ENCODE peak calls at places on chromosomes 2 and 18, in six cellular contexts. One of them, this sample, is unnamed.
A peak's percentile ranks its signal among the peaks of the same experiment; 100 is the strongest.

GRCh38 chr2:205914736-205915510 is 171.1 kb downstream of the INO80D start:
- DNase-seq in endodermal cell: no peak
- DNase-seq in heart right ventricle: no peak
- DNase-seq in neural progenitor cell: no peak
- DNase-seq in fibroblast of lung: no peak
- DNase-seq in tibial nerve: no peak
- DNase-seq in this sample: no peak

GRCh38 chr18:23428821-23429220 is 24.3 kb upstream of the RIOK3 start:
- DNase-seq in endodermal cell: no peak
- DNase-seq in heart right ventricle: no peak
- DNase-seq in neural progenitor cell: no peak
- DNase-seq in fibroblast of lung: no peak
- DNase-seq in tibial nerve: no peak
- DNase-seq in this sample: no peak

GRCh38 chr2:216879727-216880508 is 20.1 kb upstream of the TNP1 start:
- DNase-seq in endodermal cell: no peak
- DNase-seq in heart right ventricle: no peak
- DNase-seq in neural progenitor cell: no peak
- DNase-seq in fibroblast of lung: no peak
- DNase-seq in tibial nerve: no peak
- DNase-seq in this sample: no peak

GRCh38 chr2:136651611-136652010 is 113.7 kb upstream of the THSD7B start:
- DNase-seq in endodermal cell: no peak
- DNase-seq in heart right ventricle: no peak
- DNase-seq in neural progenitor cell: no peak
- DNase-seq in fibroblast of lung: no peak
- DNase-seq in tibial nerve: no peak
- DNase-seq in this sample: no peak

GRCh38 chr2:216560695-216561370 is 62.2 kb downstream of the RPL37A start:
- DNase-seq in endodermal cell: no peak
- DNase-seq in heart right ventricle: no peak
- DNase-seq in neural progenitor cell: no peak
- DNase-seq in fibroblast of lung: peak; percentile 64
- DNase-seq in tibial nerve: no peak
- DNase-seq in this sample: peak; percentile 44

GRCh38 chr2:148052687-148053086 is 31.8 kb downstream of the MBD5 start:
- DNase-seq in endodermal cell: no peak
- DNase-seq in heart right ventricle: no peak
- DNase-seq in neural progenitor cell: no peak
- DNase-seq in fibroblast of lung: no peak
- DNase-seq in tibial nerve: no peak
- DNase-seq in this sample: no peak

GRCh38 chr2:100975521-100975785 is 26.6 kb upstream of the RPL31 start:
- DNase-seq in endodermal cell: no peak
- DNase-seq in heart right ventricle: no peak
- DNase-seq in neural progenitor cell: no peak
- DNase-seq in fibroblast of lung: no peak
- DNase-seq in tibial nerve: no peak
- DNase-seq in this sample: peak; percentile 60

GRCh38 chr18:35974181-35974580 is 1.7 kb downstream of the RMP24 start:
- DNase-seq in endodermal cell: no peak
- DNase-seq in heart right ventricle: no peak
- DNase-seq in neural progenitor cell: no peak
- DNase-seq in fibroblast of lung: no peak
- DNase-seq in tibial nerve: no peak
- DNase-seq in this sample: no peak

GRCh38 chr2:185202928-185203327 is 535.7 kb upstream of the FSIP2 start:
- DNase-seq in endodermal cell: no peak
- DNase-seq in heart right ventricle: no peak
- DNase-seq in neural progenitor cell: no peak
- DNase-seq in fibroblast of lung: no peak
- DNase-seq in tibial nerve: no peak
- DNase-seq in this sample: no peak

GRCh38 chr2:230969673-230970015 is 26.3 kb upstream of the SPATA3 start:
- DNase-seq in endodermal cell: no peak
- DNase-seq in heart right ventricle: no peak
- DNase-seq in neural progenitor cell: no peak
- DNase-seq in fibroblast of lung: no peak
- DNase-seq in tibial nerve: no peak
- DNase-seq in this sample: no peak

GRCh38 chr18:74454279-74454741 is 2.8 kb downstream of the DIPK1C start:
- DNase-seq in endodermal cell: no peak
- DNase-seq in heart right ventricle: no peak
- DNase-seq in neural progenitor cell: peak; percentile 46
- DNase-seq in fibroblast of lung: no peak
- DNase-seq in tibial nerve: no peak
- DNase-seq in this sample: no peak

GRCh38 chr18:23964282-23965238 is 50.0 kb upstream of the TTC39C start:
- DNase-seq in endodermal cell: no peak
- DNase-seq in heart right ventricle: no peak
- DNase-seq in neural progenitor cell: no peak
- DNase-seq in fibroblast of lung: no peak
- DNase-seq in tibial nerve: no peak
- DNase-seq in this sample: no peak

GRCh38 chr2:20603791-20604190 is 47.1 kb downstream of the HS1BP3 start:
- DNase-seq in endodermal cell: peak; percentile 41
- DNase-seq in heart right ventricle: no peak
- DNase-seq in neural progenitor cell: no peak
- DNase-seq in fibroblast of lung: no peak
- DNase-seq in tibial nerve: peak; percentile 9
- DNase-seq in this sample: no peak

GRCh38 chr2:9296559-9296958 is 89.9 kb downstream of the ASAP2 start:
- DNase-seq in endodermal cell: no peak
- DNase-seq in heart right ventricle: no peak
- DNase-seq in neural progenitor cell: no peak
- DNase-seq in fibroblast of lung: no peak
- DNase-seq in tibial nerve: no peak
- DNase-seq in this sample: no peak

GRCh38 chr2:156334496-156335478 is 2.3 kb upstream of the NR4A2 start:
- DNase-seq in endodermal cell: peak; percentile 89
- DNase-seq in heart right ventricle: peak; percentile 97
- DNase-seq in neural progenitor cell: peak; percentile 76
- DNase-seq in fibroblast of lung: peak; percentile 96
- DNase-seq in tibial nerve: peak; percentile 90
- DNase-seq in this sample: peak; percentile 95

GRCh38 chr2:32425719-32426141 is 68.9 kb downstream of the BIRC6 start:
- DNase-seq in endodermal cell: no peak
- DNase-seq in heart right ventricle: no peak
- DNase-seq in neural progenitor cell: no peak
- DNase-seq in fibroblast of lung: peak; percentile 52
- DNase-seq in tibial nerve: no peak
- DNase-seq in this sample: no peak

GRCh38 chr18:61817086-61817485 is 75.7 kb downstream of the RNF152 start:
- DNase-seq in endodermal cell: no peak
- DNase-seq in heart right ventricle: no peak
- DNase-seq in neural progenitor cell: no peak
- DNase-seq in fibroblast of lung: no peak
- DNase-seq in tibial nerve: no peak
- DNase-seq in this sample: no peak

GRCh38 chr2:3620834-3621233 is 25.9 kb downstream of the COLEC11 start:
- DNase-seq in endodermal cell: no peak
- DNase-seq in heart right ventricle: no peak
- DNase-seq in neural progenitor cell: no peak
- DNase-seq in fibroblast of lung: no peak
- DNase-seq in tibial nerve: no peak
- DNase-seq in this sample: no peak

GRCh38 chr2:173264603-173265366 is 89.9 kb upstream of the CDCA7 start:
- DNase-seq in endodermal cell: peak; percentile 51
- DNase-seq in heart right ventricle: peak; percentile 15
- DNase-seq in neural progenitor cell: no peak
- DNase-seq in fibroblast of lung: no peak
- DNase-seq in tibial nerve: no peak
- DNase-seq in this sample: peak; percentile 57
- H3K4me3 ChIP-seq in endodermal cell: no peak overlapping the region
- H3K4me3 ChIP-seq in heart right ventricle: no peak overlapping the region
- H3K4me3 ChIP-seq in neural progenitor cell: no peak overlapping the region
- H3K4me3 ChIP-seq in fibroblast of lung: no peak overlapping the region
- H3K4me3 ChIP-seq in tibial nerve: no peak overlapping the region
- H3K4me3 ChIP-seq in this sample: no peak overlapping the region

GRCh38 chr2:86790828-86791561 is at the start of gene CD8A:
- DNase-seq in endodermal cell: peak; percentile 71
- DNase-seq in heart right ventricle: no peak
- DNase-seq in neural progenitor cell: peak; percentile 47
- DNase-seq in fibroblast of lung: peak; percentile 20
- DNase-seq in tibial nerve: no peak
- DNase-seq in this sample: no peak
- H3K4me3 ChIP-seq in endodermal cell: peak within 1 kb of the TSS; percentile 56
- H3K4me3 ChIP-seq in heart right ventricle: peak within 1 kb of the TSS; percentile 33
- H3K4me3 ChIP-seq in neural progenitor cell: peak within 1 kb of the TSS; percentile 13
- H3K4me3 ChIP-seq in fibroblast of lung: no peak within 1 kb of the TSS
- H3K4me3 ChIP-seq in tibial nerve: peak within 1 kb of the TSS; percentile 24
- H3K4me3 ChIP-seq in this sample: peak within 1 kb of the TSS; percentile 22

GRCh38 chr2:52732849-52733395 is 1034.7 kb upstream of the CHAC2 start:
- DNase-seq in endodermal cell: peak; percentile 50
- DNase-seq in heart right ventricle: no peak
- DNase-seq in neural progenitor cell: peak; percentile 20
- DNase-seq in fibroblast of lung: no peak
- DNase-seq in tibial nerve: no peak
- DNase-seq in this sample: no peak
- H3K4me3 ChIP-seq in endodermal cell: no peak overlapping the region
- H3K4me3 ChIP-seq in heart right ventricle: no peak overlapping the region
- H3K4me3 ChIP-seq in neural progenitor cell: no peak overlapping the region
- H3K4me3 ChIP-seq in fibroblast of lung: no peak overlapping the region
- H3K4me3 ChIP-seq in tibial nerve: no peak overlapping the region
- H3K4me3 ChIP-seq in this sample: no peak overlapping the region

GRCh38 chr18:58025733-58026132 is 18.3 kb upstream of the NEDD4L start:
- DNase-seq in endodermal cell: no peak
- DNase-seq in heart right ventricle: no peak
- DNase-seq in neural progenitor cell: no peak
- DNase-seq in fibroblast of lung: peak; percentile 70
- DNase-seq in tibial nerve: no peak
- DNase-seq in this sample: no peak
- H3K4me3 ChIP-seq in endodermal cell: peak overlapping the region; percentile 76
- H3K4me3 ChIP-seq in heart right ventricle: no peak overlapping the region
- H3K4me3 ChIP-seq in neural progenitor cell: no peak overlapping the region
- H3K4me3 ChIP-seq in fibroblast of lung: no peak overlapping the region
- H3K4me3 ChIP-seq in tibial nerve: no peak overlapping the region
- H3K4me3 ChIP-seq in this sample: no peak overlapping the region

DNA sequence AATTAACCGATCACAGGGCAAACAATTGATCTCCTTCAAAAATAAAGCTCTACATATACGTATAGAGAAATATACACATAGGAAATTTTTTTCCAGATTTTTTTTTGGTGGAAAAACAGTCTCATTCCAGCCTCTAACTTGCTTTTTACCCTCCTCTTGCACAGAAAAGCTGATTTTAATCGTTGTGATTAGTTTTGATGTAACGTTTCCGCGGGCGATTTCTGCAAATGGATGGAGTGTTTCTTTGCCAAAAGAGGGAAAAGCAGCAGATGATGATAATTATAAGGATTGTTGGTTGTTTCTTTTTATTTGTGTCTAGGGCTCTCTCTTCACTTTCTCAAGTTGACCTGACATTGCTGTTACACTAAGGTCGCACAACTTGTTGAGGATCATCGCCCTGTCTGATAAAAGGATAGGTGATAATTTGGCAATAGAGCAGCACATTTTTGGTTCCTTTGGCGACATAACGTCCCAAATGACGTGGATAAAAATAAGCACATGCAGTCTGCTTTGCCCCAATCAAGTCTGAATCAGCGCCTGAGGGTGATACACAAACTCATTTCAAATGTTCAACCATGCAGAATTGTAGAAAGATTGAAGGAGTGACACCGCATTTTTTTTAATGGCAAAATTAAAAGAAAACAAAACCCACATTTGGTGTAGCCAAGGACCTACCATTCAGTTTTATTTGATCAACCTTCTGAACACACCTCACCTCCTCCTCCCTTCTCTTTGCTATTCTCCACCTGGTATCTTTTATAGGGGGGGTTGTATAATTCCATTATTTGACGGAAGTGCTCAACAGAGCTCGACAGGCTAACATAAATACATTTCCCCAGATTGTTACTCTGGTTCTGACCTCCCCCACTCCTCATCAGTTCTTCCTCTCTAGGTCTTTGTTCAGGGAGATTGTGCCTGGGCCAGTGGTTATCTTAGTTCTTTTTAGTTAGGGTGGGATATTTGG is 109.5 kb upstream of the KCTD1 start:
- DNase-seq in endodermal cell: no peak
- DNase-seq in heart right ventricle: no peak
- DNase-seq in neural progenitor cell: no peak
- DNase-seq in fibroblast of lung: no peak
- DNase-seq in tibial nerve: no peak
- DNase-seq in this sample: no peak
- H3K4me3 ChIP-seq in endodermal cell: peak overlapping the region; percentile 90
- H3K4me3 ChIP-seq in heart right ventricle: peak overlapping the region; percentile 80
- H3K4me3 ChIP-seq in neural progenitor cell: peak overlapping the region; percentile 71
- H3K4me3 ChIP-seq in fibroblast of lung: peak overlapping the region; percentile 71
- H3K4me3 ChIP-seq in tibial nerve: peak overlapping the region; percentile 66
- H3K4me3 ChIP-seq in this sample: peak overlapping the region; percentile 60

GRCh38 chr18:32732165-32732564 is 40.7 kb downstream of the KLHL14 start:
- DNase-seq in endodermal cell: no peak
- DNase-seq in heart right ventricle: no peak
- DNase-seq in neural progenitor cell: no peak
- DNase-seq in fibroblast of lung: no peak
- DNase-seq in tibial nerve: no peak
- DNase-seq in this sample: no peak

GRCh38 chr18:32730068-32730467 is 42.8 kb downstream of the KLHL14 start:
- DNase-seq in endodermal cell: no peak
- DNase-seq in heart right ventricle: no peak
- DNase-seq in neural progenitor cell: no peak
- DNase-seq in fibroblast of lung: no peak
- DNase-seq in tibial nerve: no peak
- DNase-seq in this sample: no peak

GRCh38 chr18:32734442-32734841 is 38.4 kb downstream of the KLHL14 start:
- DNase-seq in endodermal cell: no peak
- DNase-seq in heart right ventricle: no peak
- DNase-seq in neural progenitor cell: no peak
- DNase-seq in fibroblast of lung: no peak
- DNase-seq in tibial nerve: no peak
- DNase-seq in this sample: no peak

GRCh38 chr18:32735781-32736180 is 37.0 kb downstream of the KLHL14 start:
- DNase-seq in endodermal cell: no peak
- DNase-seq in heart right ventricle: no peak
- DNase-seq in neural progenitor cell: no peak
- DNase-seq in fibroblast of lung: peak; percentile 31
- DNase-seq in tibial nerve: no peak
- DNase-seq in this sample: no peak

DNA sequence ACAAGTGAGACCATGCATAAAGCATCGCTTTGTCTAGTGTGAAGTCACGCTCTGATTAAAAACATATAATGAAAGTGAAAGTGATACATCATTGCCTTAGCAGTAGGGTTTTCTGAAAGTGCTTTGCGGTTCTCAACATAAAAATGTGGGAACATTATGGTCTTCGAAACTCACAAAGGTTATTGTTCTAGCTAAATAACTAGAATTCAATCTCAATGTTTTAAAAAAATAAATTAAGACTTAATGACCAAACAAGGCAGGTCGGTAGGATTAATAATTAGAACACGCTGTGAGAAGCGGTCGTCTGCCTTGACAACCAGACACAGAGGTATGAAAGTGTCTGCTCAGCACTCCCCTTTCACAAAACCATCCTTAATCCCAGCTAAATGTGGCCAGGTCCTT is 42.2 kb downstream of the KLHL14 start:
- DNase-seq in endodermal cell: no peak
- DNase-seq in heart right ventricle: no peak
- DNase-seq in neural progenitor cell: no peak
- DNase-seq in fibroblast of lung: no peak
- DNase-seq in tibial nerve: no peak
- DNase-seq in this sample: no peak
- H3K4me3 ChIP-seq in endodermal cell: no peak overlapping the region
- H3K4me3 ChIP-seq in heart right ventricle: peak overlapping the region; percentile 19
- H3K4me3 ChIP-seq in neural progenitor cell: no peak overlapping the region
- H3K4me3 ChIP-seq in fibroblast of lung: peak overlapping the region; percentile 13
- H3K4me3 ChIP-seq in tibial nerve: peak overlapping the region; percentile 34
- H3K4me3 ChIP-seq in this sample: peak overlapping the region; percentile 15